ENCODE peak calls at places on chromosomes 12 and 14, in eight cellular contexts. One of them, this sample, is unnamed.

GRCh38 chr12:5912011-5912410 is 33.0 kb downstream of the ANO2 start:
- DNase-seq in CD8-positive, alpha-beta memory T cell: no peak
- DNase-seq in sigmoid colon: no peak
- DNase-seq in H9: peak
- DNase-seq in ovary: no peak
- DNase-seq in thoracic aorta: no peak
- DNase-seq in MG63: no peak
- DNase-seq in fibroblast of lung: no peak
- DNase-seq in this sample: no peak

GRCh38 chr12:3214508-3215365 is 137.6 kb downstream of the TSPAN9 start:
- DNase-seq in sigmoid colon: no peak
- DNase-seq in MG63: no peak
- DNase-seq in thoracic aorta: no peak
- DNase-seq in ovary: no peak
- DNase-seq in CD8-positive, alpha-beta memory T cell: no peak
- DNase-seq in H9: peak
- DNase-seq in fibroblast of lung: no peak
- DNase-seq in this sample: no peak

GRCh38 chr12:110917467-110917866 is 2.9 kb downstream of the MYL2 start:
- DNase-seq in fibroblast of lung: peak
- DNase-seq in sigmoid colon: no peak
- DNase-seq in ovary: no peak
- DNase-seq in MG63: peak
- DNase-seq in CD8-positive, alpha-beta memory T cell: no peak
- DNase-seq in H9: no peak
- DNase-seq in thoracic aorta: no peak
- DNase-seq in this sample: no peak

GRCh38 chr12:2261708-2262107 is 208.9 kb downstream of the CACNA1C start:
- DNase-seq in sigmoid colon: no peak
- DNase-seq in MG63: no peak
- DNase-seq in ovary: no peak
- DNase-seq in thoracic aorta: no peak
- DNase-seq in fibroblast of lung: no peak
- DNase-seq in CD8-positive, alpha-beta memory T cell: no peak
- DNase-seq in H9: no peak
- DNase-seq in this sample: no peak

GRCh38 chr14:60514378-60515243 is 5.7 kb downstream of the SIX6 start:
- DNase-seq in sigmoid colon: no peak
- DNase-seq in thoracic aorta: no peak
- DNase-seq in MG63: peak
- DNase-seq in H9: peak
- DNase-seq in fibroblast of lung: peak
- DNase-seq in ovary: no peak
- DNase-seq in CD8-positive, alpha-beta memory T cell: no peak
- DNase-seq in this sample: no peak

GRCh38 chr14:61535032-61535431 is 160.3 kb upstream of the HIF1A start:
- DNase-seq in CD8-positive, alpha-beta memory T cell: no peak
- DNase-seq in thoracic aorta: no peak
- DNase-seq in sigmoid colon: no peak
- DNase-seq in fibroblast of lung: no peak
- DNase-seq in ovary: no peak
- DNase-seq in MG63: no peak
- DNase-seq in H9: no peak
- DNase-seq in this sample: no peak

GRCh38 chr14:80762829-80763228 is 178.7 kb downstream of the CEP128 start:
- DNase-seq in CD8-positive, alpha-beta memory T cell: no peak
- DNase-seq in MG63: no peak
- DNase-seq in H9: no peak
- DNase-seq in ovary: no peak
- DNase-seq in thoracic aorta: no peak
- DNase-seq in sigmoid colon: no peak
- DNase-seq in fibroblast of lung: peak
- DNase-seq in this sample: no peak

GRCh38 chr14:104677506-104678332 is 11.7 kb upstream of the INF2 start:
- DNase-seq in ovary: peak
- DNase-seq in H9: peak
- DNase-seq in thoracic aorta: no peak
- DNase-seq in fibroblast of lung: peak
- DNase-seq in sigmoid colon: peak
- DNase-seq in CD8-positive, alpha-beta memory T cell: peak
- DNase-seq in MG63: peak
- DNase-seq in this sample: no peak

GRCh38 chr12:115922952-115923564 is 354.4 kb downstream of the MED13L start:
- DNase-seq in CD8-positive, alpha-beta memory T cell: no peak
- DNase-seq in thoracic aorta: no peak
- DNase-seq in ovary: no peak
- DNase-seq in sigmoid colon: no peak
- DNase-seq in H9: no peak
- DNase-seq in fibroblast of lung: no peak
- DNase-seq in MG63: no peak
- DNase-seq in this sample: no peak

GRCh38 chr12:11015775-11016430 is 6.5 kb downstream of the TAS2R19 start:
- DNase-seq in MG63: no peak
- DNase-seq in sigmoid colon: no peak
- DNase-seq in fibroblast of lung: no peak
- DNase-seq in ovary: no peak
- DNase-seq in CD8-positive, alpha-beta memory T cell: no peak
- DNase-seq in thoracic aorta: no peak
- DNase-seq in H9: no peak
- DNase-seq in this sample: no peak

GRCh38 chr12:78406213-78406612 is 458.4 kb upstream of the SYT1 start:
- DNase-seq in H9: no peak
- DNase-seq in sigmoid colon: no peak
- DNase-seq in thoracic aorta: no peak
- DNase-seq in MG63: no peak
- DNase-seq in ovary: no peak
- DNase-seq in CD8-positive, alpha-beta memory T cell: no peak
- DNase-seq in fibroblast of lung: no peak
- DNase-seq in this sample: no peak

GRCh38 chr14:37591311-37591940 is 3.6 kb downstream of the FOXA1 start:
- DNase-seq in sigmoid colon: no peak
- DNase-seq in MG63: no peak
- DNase-seq in fibroblast of lung: no peak
- DNase-seq in H9: peak
- DNase-seq in thoracic aorta: no peak
- DNase-seq in CD8-positive, alpha-beta memory T cell: no peak
- DNase-seq in ovary: no peak
- DNase-seq in this sample: no peak

GRCh38 chr14:92748259-92749016 is at the start of gene LGMN:
- DNase-seq in fibroblast of lung: peak
- DNase-seq in H9: peak
- DNase-seq in ovary: peak
- DNase-seq in sigmoid colon: peak
- DNase-seq in thoracic aorta: peak
- DNase-seq in MG63: peak
- DNase-seq in CD8-positive, alpha-beta memory T cell: peak
- DNase-seq in this sample: peak

GRCh38 chr12:54585243-54585642 is 3.2 kb downstream of the PPP1R1A start:
- DNase-seq in H9: no peak
- DNase-seq in ovary: no peak
- DNase-seq in CD8-positive, alpha-beta memory T cell: no peak
- DNase-seq in fibroblast of lung: no peak
- DNase-seq in sigmoid colon: no peak
- DNase-seq in MG63: no peak
- DNase-seq in thoracic aorta: no peak
- DNase-seq in this sample: no peak

GRCh38 chr12:101780599-101780998 is 41.3 kb upstream of the SYCP3 start:
- DNase-seq in fibroblast of lung: no peak
- DNase-seq in sigmoid colon: no peak
- DNase-seq in ovary: no peak
- DNase-seq in thoracic aorta: no peak
- DNase-seq in MG63: no peak
- DNase-seq in H9: no peak
- DNase-seq in CD8-positive, alpha-beta memory T cell: no peak
- DNase-seq in this sample: no peak

GRCh38 chr12:14366211-14366762 is 805 bp downstream of the ATF7IP start:
- DNase-seq in fibroblast of lung: peak
- DNase-seq in thoracic aorta: no peak
- DNase-seq in MG63: no peak
- DNase-seq in ovary: no peak
- DNase-seq in H9: no peak
- DNase-seq in sigmoid colon: no peak
- DNase-seq in CD8-positive, alpha-beta memory T cell: no peak
- DNase-seq in this sample: no peak

GRCh38 chr12:52079576-52080402 is at the start of gene SMIM41:
- DNase-seq in thoracic aorta: no peak
- DNase-seq in MG63: no peak
- DNase-seq in H9: peak
- DNase-seq in fibroblast of lung: no peak
- DNase-seq in ovary: peak
- DNase-seq in CD8-positive, alpha-beta memory T cell: no peak
- DNase-seq in sigmoid colon: no peak
- DNase-seq in this sample: no peak

GRCh38 chr14:60079723-60080122 is 12.0 kb upstream of the PCNX4 start:
- DNase-seq in H9: no peak
- DNase-seq in thoracic aorta: no peak
- DNase-seq in sigmoid colon: no peak
- DNase-seq in MG63: no peak
- DNase-seq in fibroblast of lung: no peak
- DNase-seq in ovary: no peak
- DNase-seq in CD8-positive, alpha-beta memory T cell: no peak
- DNase-seq in this sample: no peak

GRCh38 chr12:65536876-65537661 is 258.6 kb downstream of the MSRB3 start:
- DNase-seq in MG63: peak
- DNase-seq in ovary: no peak
- DNase-seq in CD8-positive, alpha-beta memory T cell: no peak
- DNase-seq in thoracic aorta: peak
- DNase-seq in fibroblast of lung: peak
- DNase-seq in sigmoid colon: peak
- DNase-seq in H9: no peak
- DNase-seq in this sample: no peak

GRCh38 chr12:132812631-132813305 is 15.9 kb downstream of the GOLGA3 start:
- DNase-seq in ovary: no peak
- DNase-seq in fibroblast of lung: peak
- DNase-seq in MG63: no peak
- DNase-seq in thoracic aorta: no peak
- DNase-seq in H9: no peak
- DNase-seq in sigmoid colon: no peak
- DNase-seq in CD8-positive, alpha-beta memory T cell: no peak
- DNase-seq in this sample: no peak

GRCh38 chr14:38339704-38340103 is 83.8 kb upstream of the CLEC14A start:
- DNase-seq in thoracic aorta: no peak
- DNase-seq in ovary: no peak
- DNase-seq in sigmoid colon: no peak
- DNase-seq in CD8-positive, alpha-beta memory T cell: no peak
- DNase-seq in fibroblast of lung: peak
- DNase-seq in H9: no peak
- DNase-seq in MG63: no peak
- DNase-seq in this sample: no peak

GRCh38 chr12:101876861-101877815 is at the start of gene DRAM1:
- DNase-seq in thoracic aorta: peak
- DNase-seq in fibroblast of lung: peak
- DNase-seq in CD8-positive, alpha-beta memory T cell: peak
- DNase-seq in ovary: peak
- DNase-seq in H9: peak
- DNase-seq in sigmoid colon: peak
- DNase-seq in MG63: peak
- DNase-seq in this sample: peak